ENCODE peak calls at places on chromosomes 13 and 19, in ten cellular contexts. P, L, U, K, J, T, A, H, B and R are unnamed samples.

GRCh38 chr13:99605417-99606321 is 104.4 kb downstream of the TM9SF2 start:
- DNase-seq in P (peak; percentile 60), L (peak; percentile 19), U (peak; percentile 35), K (peak; percentile 50), J (peak; percentile 66), T (peak; percentile 15), A (no peak), H (peak; percentile 37), B (no peak), R (no peak)

GRCh38 chr13:40251343-40252032 is 415.0 kb downstream of the FOXO1 start:
- DNase-seq in P (peak; percentile 59), L (no peak), U (no peak), K (no peak), J (no peak), T (no peak), A (no peak), H (no peak), B (no peak), R (no peak)

GRCh38 chr13:100842136-100842535 is 167.5 kb upstream of the TMTC4 start:
- DNase-seq in P (no peak), L (no peak), U (no peak), K (no peak), J (no peak), T (no peak), A (no peak), H (no peak), B (no peak), R (no peak)

GRCh38 chr19:12913871-12914690 is 5.0 kb downstream of the SYCE2 start:
- DNase-seq in P (peak; percentile 33), L (no peak), U (peak; percentile 43), K (no peak), J (no peak), T (no peak), A (no peak), H (peak; percentile 41), B (no peak), R (peak; percentile 31)

GRCh38 chr19:33332248-33332647 is 29.9 kb upstream of the CEBPA start:
- DNase-seq in P (no peak), L (no peak), U (no peak), K (no peak), J (no peak), T (no peak), A (no peak), H (no peak), B (no peak), R (no peak)

GRCh38 chr19:42122691-42123607 is 9.3 kb downstream of the POU2F2 start:
- DNase-seq in P (peak; percentile 27), L (no peak), U (peak; percentile 22), K (no peak), J (no peak), T (no peak), A (no peak), H (no peak), B (peak; percentile 50), R (no peak)

GRCh38 chr13:100543872-100544602 is 44.6 kb downstream of the GGACT start:
- DNase-seq in P (no peak), L (no peak), U (no peak), K (no peak), J (no peak), T (no peak), A (no peak), H (no peak), B (no peak), R (no peak)

GRCh38 chr13:98172570-98173405 is 4.3 kb downstream of the RNF113B start:
- DNase-seq in P (peak; percentile 18), L (no peak), U (no peak), K (no peak), J (no peak), T (no peak), A (no peak), H (no peak), B (no peak), R (no peak)

GRCh38 chr13:42819712-42820111 is 38.3 kb downstream of the FAM216B start:
- DNase-seq in P (no peak), L (no peak), U (no peak), K (no peak), J (no peak), T (no peak), A (no peak), H (no peak), B (no peak), R (no peak)

GRCh38 chr19:14113762-14114414 is 3.7 kb downstream of the PRKACA start:
- DNase-seq in P (no peak), L (no peak), U (no peak), K (no peak), J (peak; percentile 74), T (no peak), A (no peak), H (no peak), B (peak; percentile 31), R (peak; percentile 20)

GRCh38 chr13:42494157-42494556 is 79.8 kb upstream of the TNFSF11 start:
- DNase-seq in P (no peak), L (no peak), U (no peak), K (no peak), J (no peak), T (no peak), A (no peak), H (no peak), B (no peak), R (no peak)

GRCh38 chr19:44757735-44758505 is 9.4 kb downstream of the BCL3 start:
- DNase-seq in P (peak; percentile 93), L (peak; percentile 47), U (no peak), K (peak; percentile 61), J (peak; percentile 78), T (no peak), A (no peak), H (no peak), B (no peak), R (peak; percentile 62)

GRCh38 chr19:48726573-48726972 is 7.0 kb upstream of the MAMSTR start:
- DNase-seq in P (no peak), L (no peak), U (no peak), K (no peak), J (peak; percentile 14), T (no peak), A (no peak), H (no peak), B (no peak), R (no peak)

GRCh38 chr13:73983109-73983508 is 151.1 kb downstream of the KLF12 start:
- DNase-seq in P (no peak), L (no peak), U (no peak), K (no peak), J (no peak), T (no peak), A (no peak), H (no peak), B (no peak), R (no peak)

GRCh38 chr19:46574533-46574932 is 26.6 kb upstream of the CALM3 start:
- DNase-seq in P (peak; percentile 37), L (no peak), U (no peak), K (no peak), J (no peak), T (no peak), A (no peak), H (peak; percentile 28), B (peak; percentile 23), R (no peak)

GRCh38 chr13:38669234-38669964 is 17.5 kb upstream of the FREM2 start:
- DNase-seq in P (no peak), L (no peak), U (no peak), K (no peak), J (no peak), T (no peak), A (no peak), H (no peak), B (no peak), R (no peak)

GRCh38 chr13:27969073-27969865 is at the start of gene CDX2:
- DNase-seq in P (no peak), L (no peak), U (no peak), K (peak; percentile 24), J (peak; percentile 51), T (no peak), A (no peak), H (no peak), B (no peak), R (no peak)

GRCh38 chr13:75507027-75508001 is 25.3 kb upstream of the TBC1D4 start:
- DNase-seq in P (no peak), L (no peak), U (no peak), K (no peak), J (peak; percentile 23), T (no peak), A (no peak), H (no peak), B (no peak), R (no peak)

GRCh38 chr19:50551713-50552187 is 16.5 kb downstream of the LRRC4B start:
- DNase-seq in P (peak; percentile 18), L (no peak), U (no peak), K (no peak), J (no peak), T (no peak), A (no peak), H (no peak), B (no peak), R (peak; percentile 71)

GRCh38 chr13:109666656-109667448 is 119.5 kb downstream of the IRS2 start:
- DNase-seq in P (peak; percentile 41), L (no peak), U (no peak), K (peak; percentile 26), J (no peak), T (no peak), A (no peak), H (no peak), B (no peak), R (no peak)

GRCh38 chr19:310141-310651 is 19.0 kb upstream of the PLPP2 start:
- DNase-seq in P (peak; percentile 15), L (no peak), U (no peak), K (peak; percentile 21), J (no peak), T (no peak), A (no peak), H (no peak), B (no peak), R (no peak)

GRCh38 chr19:30525383-30525782 is 153.2 kb downstream of the ZNF536 start:
- DNase-seq in P (no peak), L (no peak), U (no peak), K (no peak), J (no peak), T (no peak), A (no peak), H (no peak), B (no peak), R (no peak)

GRCh38 chr13:43804461-43805070 is 17.8 kb upstream of the ENOX1 start:
- DNase-seq in P (peak; percentile 85), L (no peak), U (no peak), K (no peak), J (no peak), T (no peak), A (no peak), H (no peak), B (no peak), R (no peak)

GRCh38 chr19:33175886-33176669 is 18.1 kb upstream of the LRP3 start:
- DNase-seq in P (peak; percentile 58), L (peak; percentile 23), U (peak; percentile 21), K (no peak), J (peak; percentile 49), T (no peak), A (no peak), H (no peak), B (peak; percentile 17), R (no peak)